ENCODE peak calls at places on chromosomes 2 and 18, in seven cellular contexts. J is activated CD8-positive, alpha-beta T cell treated with anti-CD3 and anti-CD28 coated beads for 36 hours; T is KG1; P is T1000; W is adrenal gland; V is B cell; C is stimulated activated CD4-positive, alpha-beta T cell treated with anti-CD3 and anti-CD28 coated beads, Interleukin-12 subunit alpha, Interleukin-12 subunit beta, amount 100 ng/mL, for 24 hours. L is an unnamed sample.

GRCh38 chr2:107618769-107619168 is 207.9 kb upstream of the RGPD4 start:
- DNase-seq in V (no peak), C (no peak), T (no peak), P (no peak), W (no peak), J (no peak), L (no peak)

GRCh38 chr2:55604027-55604565 is 13.3 kb downstream of the PPP4R3B start:
- DNase-seq in T (no peak), W (no peak), J (no peak), V (no peak), P (no peak), C (no peak), L (no peak)

GRCh38 chr2:110772383-110772755 is 40.0 kb downstream of the ACOXL start:
- DNase-seq in P (no peak), J (no peak), C (no peak), V (no peak), W (no peak), T (no peak), L (no peak)

GRCh38 chr2:170601489-170601888 is 113.6 kb upstream of the SP5 start:
- DNase-seq in C (no peak), J (no peak), T (no peak), V (no peak), P (no peak), W (no peak), L (no peak)

GRCh38 chr18:10660485-10660884 is 134.7 kb downstream of the NAPG start:
- DNase-seq in V (no peak), J (no peak), C (no peak), T (no peak), W (peak; percentile 71), P (no peak), L (no peak)

GRCh38 chr2:86443601-86444000 is 2.4 kb downstream of the KDM3A start:
- DNase-seq in W (no peak), C (no peak), P (no peak), V (no peak), J (no peak), T (no peak), L (no peak)

GRCh38 chr2:10001551-10001950 is 41.8 kb upstream of the KLF11 start:
- DNase-seq in W (no peak), J (no peak), T (no peak), P (no peak), V (no peak), C (no peak), L (no peak)

GRCh38 chr2:181523756-181524155 is 66.6 kb downstream of the ITGA4 start:
- DNase-seq in T (no peak), J (no peak), V (no peak), C (no peak), P (no peak), W (no peak), L (no peak)

GRCh38 chr2:205714058-205714776 is 31.9 kb downstream of the NRP2 start:
- DNase-seq in W (no peak), V (peak; percentile 74), J (no peak), P (no peak), C (no peak), T (no peak), L (no peak)